ENCODE peak calls at places on chromosomes 13 and 19, in ten cellular contexts. Y, W, M, G, I, T, D, E, A and S are unnamed samples.

GRCh38 chr19:50770888-50771287 is 624 bp downstream of the GPR32 start:
- DNase-seq in T (no peak), W (no peak), A (no peak), G (no peak), I (no peak), E (no peak), M (no peak), D (no peak), Y (no peak), S (no peak)

GRCh38 chr13:44396963-44397580 is 23.4 kb downstream of the SERP2 start:
- DNase-seq in G (no peak), M (no peak), Y (no peak), D (peak), I (no peak), E (no peak), A (peak), W (no peak), T (peak), S (no peak)

GRCh38 chr13:19151581-19152263 is 29.9 kb downstream of the TUBA3C start:
- DNase-seq in I (no peak), E (no peak), W (no peak), G (no peak), A (no peak), D (no peak), T (no peak), Y (no peak), M (no peak), S (no peak)

GRCh38 chr13:105971312-105971711 is 564.1 kb downstream of the EFNB2 start:
- DNase-seq in A (no peak), D (no peak), I (no peak), G (no peak), M (no peak), Y (no peak), W (no peak), T (no peak), E (no peak), S (no peak)

GRCh38 chr13:97727991-97728390 is 225.5 kb upstream of the IPO5 start:
- DNase-seq in W (no peak), G (no peak), E (no peak), I (no peak), M (no peak), Y (no peak), D (no peak), A (no peak), T (no peak), S (no peak)

GRCh38 chr13:63107163-63107935 is 1691.7 kb upstream of the PCDH20 start:
- DNase-seq in T (no peak), Y (no peak), A (no peak), W (no peak), G (no peak), I (peak), D (no peak), E (no peak), M (no peak), S (no peak)

GRCh38 chr13:94617389-94618000 is 15.8 kb downstream of the GPR180 start:
- DNase-seq in M (no peak), W (no peak), D (no peak), T (no peak), G (no peak), E (no peak), I (peak), A (no peak), Y (no peak), S (no peak)

GRCh38 chr19:55452381-55453325 is 8.8 kb downstream of the ISOC2 start:
- DNase-seq in W (peak), T (no peak), Y (peak), A (peak), G (no peak), M (no peak), D (peak), E (no peak), I (peak), S (peak)

GRCh38 chr19:47058621-47059020 is 10.2 kb upstream of the TMEM160 start:
- DNase-seq in E (no peak), M (no peak), I (no peak), Y (no peak), W (peak), T (no peak), A (no peak), D (no peak), G (no peak), S (no peak)

GRCh38 chr13:39347926-39348901 is 254.8 kb downstream of the LHFPL6 start:
- DNase-seq in Y (no peak), E (no peak), D (no peak), G (no peak), I (no peak), T (no peak), A (no peak), W (no peak), M (no peak), S (no peak)

GRCh38 chr19:18173054-18173571 is 500 bp upstream of the IFI30 start:
- DNase-seq in Y (no peak), M (no peak), E (no peak), D (no peak), I (no peak), G (peak), T (no peak), A (no peak), W (peak), S (no peak)

GRCh38 chr19:14476663-14477401 is 1.7 kb upstream of the PTGER1 start:
- DNase-seq in G (no peak), D (no peak), W (peak), E (no peak), M (peak), I (peak), Y (no peak), A (no peak), T (no peak), S (no peak)

GRCh38 chr19:368624-369020 is 24.0 kb upstream of the MIER2 start:
- DNase-seq in W (peak), E (no peak), Y (no peak), M (no peak), T (no peak), A (peak), G (no peak), I (no peak), D (no peak), S (peak)

GRCh38 chr19:38695319-38695683 is 47.9 kb downstream of the ACTN4 start:
- DNase-seq in M (no peak), Y (no peak), E (no peak), A (no peak), I (no peak), T (no peak), W (no peak), G (no peak), D (no peak), S (no peak)

GRCh38 chr19:33054623-33055022 is 10.1 kb downstream of the RHPN2 start:
- DNase-seq in T (no peak), I (peak), Y (peak), G (no peak), M (no peak), W (peak), D (no peak), A (no peak), E (no peak), S (no peak)

GRCh38 chr19:12833747-12834417 is 497 bp downstream of the RTBDN start:
- DNase-seq in I (peak), Y (peak), A (no peak), M (no peak), G (no peak), D (no peak), W (no peak), T (no peak), E (no peak), S (no peak)

GRCh38 chr19:34257559-34257924 is 3.2 kb downstream of the GARRE1 start:
- DNase-seq in M (no peak), D (no peak), I (no peak), G (no peak), T (no peak), A (no peak), E (no peak), W (no peak), Y (no peak), S (no peak)

GRCh38 chr19:33490041-33490451 is 31.5 kb downstream of the PEPD start:
- DNase-seq in Y (no peak), I (no peak), D (no peak), A (no peak), T (no peak), E (no peak), M (no peak), G (no peak), W (no peak), S (no peak)

GRCh38 chr19:3175761-3176714 is 2.5 kb upstream of the S1PR4 start:
- DNase-seq in M (peak), G (no peak), I (peak), Y (peak), A (peak), D (peak), W (peak), T (peak), E (no peak), S (no peak)

GRCh38 chr19:51107406-51108065 is 673 bp downstream of the CTU1 start:
- DNase-seq in G (no peak), Y (no peak), A (no peak), E (no peak), I (no peak), T (no peak), D (no peak), M (no peak), W (no peak), S (no peak)

GRCh38 chr19:52922841-52923781 is at the start of gene ZNF888:
- DNase-seq in A (peak), W (peak), I (peak), G (peak), T (no peak), M (no peak), D (peak), Y (peak), E (peak), S (peak)

GRCh38 chr19:43619262-43620060 is at the start of gene ZNF428:
- DNase-seq in I (peak), T (peak), W (peak), D (peak), Y (peak), E (peak), M (peak), A (peak), G (peak), S (peak)

GRCh38 chr19:47006496-47006895 is 13.1 kb upstream of the NPAS1 start:
- DNase-seq in Y (no peak), I (no peak), A (no peak), M (no peak), T (no peak), D (no peak), W (no peak), G (no peak), E (no peak), S (no peak)

GRCh38 chr13:97436845-97437244 is 2.9 kb downstream of the RAP2A start:
- DNase-seq in D (no peak), A (no peak), M (no peak), E (no peak), G (no peak), I (no peak), T (no peak), W (no peak), Y (no peak), S (no peak)

GRCh38 chr19:1490020-1490310 is 185 bp downstream of the PCSK4 start:
- DNase-seq in D (no peak), W (no peak), I (no peak), A (peak), M (no peak), T (no peak), G (no peak), Y (no peak), E (no peak), S (no peak)

GRCh38 chr19:18300930-18301717 is 19.7 kb upstream of the JUND start:
- DNase-seq in E (peak), M (no peak), I (peak), W (peak), G (peak), Y (peak), T (no peak), A (peak), D (peak), S (no peak)

GRCh38 chr19:19745496-19746285 is 12.8 kb upstream of the ZNF14 start:
- DNase-seq in G (no peak), W (no peak), M (no peak), Y (no peak), D (no peak), E (no peak), T (no peak), I (no peak), A (no peak), S (no peak)

GRCh38 chr13:60617863-60618733 is 221.1 kb downstream of the TDRD3 start:
- DNase-seq in E (no peak), Y (no peak), T (peak), G (no peak), M (peak), A (no peak), D (no peak), W (no peak), I (peak), S (no peak)

GRCh38 chr13:60627071-60627686 is 230.2 kb downstream of the TDRD3 start:
- DNase-seq in G (no peak), Y (peak), T (no peak), W (no peak), D (no peak), M (no peak), E (no peak), A (no peak), I (peak), S (no peak)

GRCh38 chr13:60620611-60621395 is 223.8 kb downstream of the TDRD3 start:
- DNase-seq in G (no peak), A (no peak), D (no peak), M (no peak), Y (no peak), E (no peak), I (no peak), W (no peak), T (no peak), S (no peak)

GRCh38 chr13:60619461-60619860 is 222.4 kb downstream of the TDRD3 start:
- DNase-seq in M (no peak), A (no peak), T (no peak), I (no peak), Y (no peak), D (no peak), W (no peak), E (no peak), G (no peak), S (no peak)

GRCh38 chr13:60623131-60623530 is 226.1 kb downstream of the TDRD3 start:
- DNase-seq in Y (no peak), E (no peak), M (no peak), W (no peak), I (no peak), A (no peak), G (no peak), T (no peak), D (no peak), S (no peak)
- TF ChIP-seq CTCF in Y (no peak), E (no peak), M (no peak), W (no peak), I (no peak), A (no peak), G (no peak), T (no peak), D (no peak), S (no peak)

GRCh38 chr13:99959538-99960230 is 11.9 kb downstream of the ZIC5 start:
- DNase-seq in M (no peak), I (no peak), W (no peak), D (no peak), E (no peak), A (peak), T (no peak), G (no peak), Y (no peak), S (no peak)

GRCh38 chr13:99956473-99957349 is 14.9 kb downstream of the ZIC5 start:
- DNase-seq in T (no peak), Y (no peak), D (no peak), M (no peak), W (no peak), E (no peak), A (peak), I (no peak), G (no peak), S (no peak)

GRCh38 chr13:99958402-99959126 is 13.0 kb downstream of the ZIC5 start:
- DNase-seq in A (peak), I (no peak), M (no peak), W (no peak), D (no peak), G (no peak), Y (no peak), E (no peak), T (no peak), S (no peak)

GRCh38 chr13:99960663-99961440 is 10.7 kb downstream of the ZIC5 start:
- DNase-seq in W (no peak), D (no peak), M (no peak), E (no peak), Y (no peak), I (no peak), T (no peak), A (peak), G (no peak), S (no peak)

GRCh38 chr13:99959127-99959529 is 12.4 kb downstream of the ZIC5 start:
- DNase-seq in W (no peak), E (no peak), T (no peak), D (no peak), Y (no peak), G (no peak), I (no peak), A (no peak), M (no peak), S (no peak)
- TF ChIP-seq CTCF in W (no peak), E (no peak), T (no peak), D (no peak), Y (no peak), G (no peak), I (no peak), A (no peak), M (no peak), S (no peak)

GRCh38 chr19:4345656-4346383 is 2.5 kb downstream of the MPND start:
- DNase-seq in A (peak), G (no peak), Y (peak), W (no peak), I (no peak), D (no peak), T (no peak), M (no peak), E (no peak), S (no peak)

GRCh38 chr19:4343845-4344713 is 717 bp downstream of the MPND start:
- DNase-seq in M (no peak), E (no peak), I (no peak), T (no peak), W (no peak), G (no peak), D (no peak), Y (peak), A (no peak), S (no peak)

GRCh38 chr19:4342421-4343055 is 824 bp upstream of the MPND start:
- DNase-seq in D (peak), T (peak), G (peak), W (peak), A (peak), E (peak), M (peak), Y (peak), I (peak), S (peak)

GRCh38 chr19:4347521-4347920 is 4.2 kb downstream of the MPND start:
- DNase-seq in E (no peak), G (no peak), M (no peak), D (no peak), W (no peak), Y (no peak), A (no peak), T (no peak), I (no peak), S (no peak)

GRCh38 chr19:4343056-4343844 is at the start of gene MPND:
- DNase-seq in D (no peak), T (peak), Y (peak), I (peak), M (no peak), W (peak), E (peak), A (peak), G (peak), S (peak)
- TF ChIP-seq CTCF in D (peak), T (peak), Y (peak), I (no peak), M (peak), W (peak), E (no peak), A (no peak), G (peak), S (peak)

DNA sequence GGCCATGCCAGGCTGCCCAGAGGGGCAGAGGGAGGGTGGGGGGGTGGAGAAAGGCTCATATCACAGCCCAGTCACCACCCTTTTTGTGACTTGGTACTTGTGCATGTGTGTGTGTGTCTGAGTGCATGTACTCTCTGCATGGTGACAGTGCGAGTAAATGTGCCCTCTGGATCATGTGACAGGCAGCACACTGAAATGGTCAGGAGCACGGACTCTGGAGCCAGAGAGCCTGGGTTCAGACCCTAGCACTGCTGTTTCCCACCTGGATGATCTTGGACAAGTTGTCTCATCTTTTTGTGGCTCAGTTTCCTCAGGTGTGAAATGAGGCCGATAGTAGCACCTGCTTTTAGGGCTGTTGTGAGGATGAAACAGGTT is 2.0 kb downstream of the CIC start:
- DNase-seq in G (no peak), M (no peak), W (no peak), A (no peak), I (no peak), D (no peak), E (no peak), T (no peak), Y (no peak), S (no peak)
- TF ChIP-seq CTCF in G (no peak), M (no peak), W (no peak), A (no peak), I (no peak), D (no peak), E (no peak), T (no peak), Y (no peak), S (no peak)

DNA sequence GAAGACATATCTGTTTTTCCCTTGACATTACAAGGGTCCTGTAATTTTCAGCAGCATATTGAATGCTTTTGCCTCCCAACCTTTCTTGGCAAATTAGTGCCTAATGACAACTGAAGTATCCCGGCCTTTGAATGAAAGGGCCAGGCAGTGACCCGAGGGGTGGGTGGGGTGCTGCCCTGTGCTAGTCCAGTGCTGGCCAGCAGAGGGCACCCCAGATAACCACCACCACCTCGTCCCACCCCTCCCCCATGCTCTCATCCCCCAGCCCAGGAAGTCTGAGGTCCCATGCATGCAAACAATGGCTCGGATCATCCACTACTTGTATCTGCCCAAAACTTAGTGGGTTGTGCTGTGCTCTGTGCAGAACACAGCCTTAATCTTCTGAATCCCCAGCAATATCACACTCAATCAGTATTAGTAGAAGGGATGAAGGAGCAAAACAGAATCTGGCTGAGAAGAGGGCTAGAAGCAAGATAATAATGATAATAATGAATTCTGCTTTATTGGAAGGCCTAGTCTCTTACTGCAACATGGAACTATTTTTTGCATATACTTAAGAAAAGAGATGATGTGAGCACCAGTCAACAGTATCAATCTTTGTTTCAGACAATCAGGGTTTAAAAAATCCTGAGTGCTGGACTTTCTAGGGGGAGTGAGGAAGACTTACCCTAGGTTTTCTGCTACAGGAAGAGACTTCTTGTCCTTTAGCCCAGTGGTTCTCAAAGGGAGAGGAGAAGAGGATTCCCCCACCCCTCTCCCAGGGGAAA is 3.8 kb downstream of the ATP12A start:
- DNase-seq in Y (peak), D (no peak), T (no peak), G (no peak), M (no peak), A (no peak), E (no peak), W (peak), I (peak), S (no peak)
- TF ChIP-seq CTCF in Y (peak), D (peak), T (peak), G (peak), M (peak), A (peak), E (peak), W (peak), I (peak), S (peak)